ENCODE peak calls at places on chromosomes 7 and 10, in six cellular contexts. W is CD8-positive, alpha-beta T cell; E is NCI-H1092; A is left ventricle myocardium inferior; O is NCI-H748 treated with DMSO at 0.1 percent for 48 hours; S is fibroblast of lung. N is an unnamed sample.

GRCh38 chr10:78717200-78717599 is 351.6 kb upstream of the ZMIZ1 start:
- DNase-seq in A (peak), O (no peak), E (no peak), W (no peak), S (peak), N (no peak)

GRCh38 chr10:79077488-79078173 is 8.9 kb downstream of the ZMIZ1 start:
- DNase-seq in O (no peak), W (no peak), E (no peak), A (no peak), S (no peak), N (no peak)

GRCh38 chr10:102596506-102596971 is 47.7 kb upstream of the TRIM8 start:
- DNase-seq in A (peak), E (peak), S (peak), O (peak), W (no peak), N (no peak)

GRCh38 chr7:105920766-105921165 is 42.3 kb upstream of the CDHR3 start:
- DNase-seq in A (no peak), W (no peak), E (no peak), O (no peak), S (peak), N (no peak)

GRCh38 chr7:102415685-102416225 is 17.6 kb upstream of the ORAI2 start:
- DNase-seq in E (no peak), S (no peak), O (no peak), W (peak), A (no peak), N (peak)

GRCh38 chr10:121085386-121085785 is 234.2 kb downstream of the WDR11 start:
- DNase-seq in E (no peak), W (no peak), A (no peak), O (no peak), S (no peak), N (no peak)

GRCh38 chr7:30893357-30893756 is 18.3 kb upstream of the AQP1 start:
- DNase-seq in S (peak), E (no peak), W (no peak), A (peak), O (no peak), N (no peak)

GRCh38 chr7:73442903-73443542 is 9.4 kb downstream of the FZD9 start:
- DNase-seq in S (no peak), A (no peak), O (no peak), W (no peak), E (no peak), N (no peak)

GRCh38 chr10:23067939-23068775 is 27.2 kb upstream of the MSRB2 start:
- DNase-seq in S (peak), E (peak), O (peak), A (peak), W (peak), N (peak)

GRCh38 chr10:61984803-61985418 is 83.4 kb downstream of the ARID5B start:
- DNase-seq in O (no peak), W (no peak), E (no peak), S (no peak), A (no peak), N (no peak)

GRCh38 chr10:70588852-70589570 is 13.5 kb downstream of the PRF1 start:
- DNase-seq in E (no peak), O (no peak), W (no peak), S (no peak), A (no peak), N (no peak)

GRCh38 chr7:41709621-41710020 is 6.7 kb upstream of the INHBA start:
- DNase-seq in A (no peak), S (peak), E (no peak), O (no peak), W (no peak), N (no peak)

GRCh38 chr7:83532229-83532628 is 116.7 kb downstream of the SEMA3E start:
- DNase-seq in O (no peak), A (no peak), E (no peak), W (no peak), S (peak), N (no peak)

GRCh38 chr7:44603208-44603607 is 3.2 kb upstream of the OGDH start:
- DNase-seq in A (no peak), E (no peak), S (no peak), O (no peak), W (no peak), N (no peak)

GRCh38 chr10:11825796-11826414 is 2.7 kb downstream of the PROSER2 start:
- DNase-seq in E (no peak), S (no peak), O (no peak), A (no peak), W (no peak), N (no peak)

GRCh38 chr7:52586704-52587103 is 448.7 kb upstream of the POM121L12 start:
- DNase-seq in E (no peak), W (no peak), S (peak), O (no peak), A (no peak), N (no peak)

GRCh38 chr10:72979709-72980108 is 25.1 kb upstream of the PLA2G12B start:
- DNase-seq in E (no peak), W (no peak), O (no peak), A (no peak), S (no peak), N (no peak)

GRCh38 chr7:8003077-8003476 is 34.5 kb downstream of the GLCCI1 start:
- DNase-seq in E (no peak), W (no peak), S (no peak), A (no peak), O (no peak), N (no peak)

GRCh38 chr10:107733328-107733727 is 568.8 kb upstream of the SORCS1 start:
- DNase-seq in S (peak), O (no peak), A (no peak), W (no peak), E (no peak), N (no peak)

GRCh38 chr10:100829103-100829870 is 83.5 kb upstream of the SLF2 start:
- DNase-seq in O (no peak), S (no peak), W (no peak), E (no peak), A (no peak), N (no peak)

GRCh38 chr7:22184549-22185199 is 172.3 kb downstream of the RAPGEF5 start:
- DNase-seq in W (no peak), E (no peak), O (peak), A (no peak), S (no peak), N (no peak)

GRCh38 chr10:14670551-14671240 is 104.0 kb downstream of the FAM107B start:
- DNase-seq in S (no peak), O (no peak), E (no peak), A (no peak), W (no peak), N (no peak)

GRCh38 chr10:11823989-11824346 is 812 bp downstream of the PROSER2 start:
- DNase-seq in S (peak), E (no peak), W (no peak), O (no peak), A (no peak), N (no peak)

GRCh38 chr10:8006274-8006999 is 48.1 kb upstream of the GATA3 start:
- DNase-seq in W (no peak), E (no peak), S (no peak), A (no peak), O (no peak), N (no peak)

GRCh38 chr10:69757553-69758309 is 44.0 kb upstream of the COL13A1 start:
- DNase-seq in E (no peak), W (no peak), S (peak), A (peak), O (peak), N (no peak)

GRCh38 chr7:1725766-1726630 is 55.9 kb downstream of the ELFN1 start:
- DNase-seq in W (no peak), E (no peak), A (peak), O (no peak), S (peak), N (no peak)

GRCh38 chr10:59366310-59366709 is 4.0 kb upstream of the FAM13C start:
- DNase-seq in O (no peak), E (no peak), A (peak), S (no peak), W (no peak), N (no peak)

GRCh38 chr10:131996508-131997365 is 15.0 kb upstream of the BNIP3 start:
- DNase-seq in A (peak), O (no peak), W (no peak), E (no peak), S (no peak), N (no peak)

GRCh38 chr7:128197989-128198580 is 43.0 kb upstream of the LEP start:
- DNase-seq in A (no peak), E (no peak), W (no peak), O (no peak), S (no peak), N (no peak)

GRCh38 chr7:77537595-77538185 is 595 bp downstream of the PTPN12 start:
- DNase-seq in E (peak), O (peak), A (peak), S (peak), W (peak), N (peak)

GRCh38 chr10:31467791-31468535 is 148.9 kb downstream of the ZEB1 start:
- DNase-seq in E (no peak), S (peak), W (peak), O (peak), A (no peak), N (no peak)

GRCh38 chr10:63554666-63555065 is 33.5 kb downstream of the REEP3 start:
- DNase-seq in W (peak), S (peak), E (no peak), A (no peak), O (no peak), N (no peak)

GRCh38 chr7:96174812-96175211 is 147.1 kb downstream of the SLC25A13 start:
- DNase-seq in A (no peak), W (no peak), O (peak), E (no peak), S (no peak), N (no peak)